ENCODE peak calls at places on chromosome 6, in eight cellular contexts. A is foreskin fibroblast, X is breast epithelium, F is fibroblast of mammary gland, C is cardiac fibroblast, B is pancreas, V is lower lobe of right lung, E is left ventricle myocardium inferior. U is an unnamed sample.

GRCh38 chr6:36625161-36625919 is 31.2 kb downstream of the SRSF3 start:
- DNase-seq in V (no peak), F (peak; percentile 77), X (no peak), E (no peak), B (no peak), C (peak; percentile 85), A (peak; percentile 70), U (peak; percentile 46)

GRCh38 chr6:7998103-7998725 is 66.0 kb downstream of the BLOC1S5 start:
- DNase-seq in A (peak; percentile 33), F (peak; percentile 86), V (no peak), E (no peak), B (no peak), X (no peak), C (peak; percentile 93), U (peak; percentile 92)

GRCh38 chr6:42417641-42418112 is 34.0 kb downstream of the TRERF1 start:
- DNase-seq in A (no peak), C (no peak), V (no peak), B (no peak), X (no peak), F (no peak), E (no peak), U (no peak)

GRCh38 chr6:151765444-151765886 is 42.0 kb upstream of the ESR1 start:
- DNase-seq in V (no peak), A (peak; percentile 84), C (peak; percentile 95), X (peak; percentile 40), E (no peak), F (peak; percentile 91), B (peak; percentile 34), U (peak; percentile 76)

GRCh38 chr6:1250489-1251197 is 61.3 kb upstream of the FOXQ1 start:
- DNase-seq in A (no peak), X (no peak), F (no peak), V (no peak), E (no peak), C (no peak), B (no peak), U (peak; percentile 38)

GRCh38 chr6:97947841-97948240 is 664.8 kb upstream of the MMS22L start:
- DNase-seq in F (peak; percentile 57), B (peak; percentile 69), E (no peak), C (peak; percentile 25), A (no peak), V (peak; percentile 46), X (peak; percentile 49), U (no peak)

GRCh38 chr6:44264154-44265002 is 973 bp downstream of the NFKBIE start:
- DNase-seq in F (no peak), C (peak; percentile 18), B (peak; percentile 54), A (no peak), V (peak; percentile 81), E (no peak), X (no peak), U (no peak)

GRCh38 chr6:63816979-63817436 is 181.4 kb downstream of the PHF3 start:
- DNase-seq in X (no peak), V (no peak), C (peak; percentile 40), F (peak; percentile 35), E (no peak), A (no peak), B (no peak), U (no peak)

GRCh38 chr6:87697581-87698552 is 4.2 kb downstream of the AKIRIN2 start:
- DNase-seq in X (no peak), V (no peak), A (peak; percentile 70), F (peak; percentile 91), E (no peak), C (peak; percentile 92), B (no peak), U (peak; percentile 85)

GRCh38 chr6:7974932-7975763 is 64.6 kb upstream of the TXNDC5 start:
- DNase-seq in C (peak; percentile 94), F (peak; percentile 89), V (peak; percentile 59), B (peak; percentile 55), A (peak; percentile 85), E (peak; percentile 84), X (peak; percentile 49), U (peak; percentile 96)

GRCh38 chr6:7107578-7108195 is at the start of gene RREB1:
- DNase-seq in A (peak; percentile 50), X (peak; percentile 48), V (peak; percentile 68), F (peak; percentile 53), E (peak; percentile 57), C (peak; percentile 61), B (peak; percentile 78), U (no peak)

DNA sequence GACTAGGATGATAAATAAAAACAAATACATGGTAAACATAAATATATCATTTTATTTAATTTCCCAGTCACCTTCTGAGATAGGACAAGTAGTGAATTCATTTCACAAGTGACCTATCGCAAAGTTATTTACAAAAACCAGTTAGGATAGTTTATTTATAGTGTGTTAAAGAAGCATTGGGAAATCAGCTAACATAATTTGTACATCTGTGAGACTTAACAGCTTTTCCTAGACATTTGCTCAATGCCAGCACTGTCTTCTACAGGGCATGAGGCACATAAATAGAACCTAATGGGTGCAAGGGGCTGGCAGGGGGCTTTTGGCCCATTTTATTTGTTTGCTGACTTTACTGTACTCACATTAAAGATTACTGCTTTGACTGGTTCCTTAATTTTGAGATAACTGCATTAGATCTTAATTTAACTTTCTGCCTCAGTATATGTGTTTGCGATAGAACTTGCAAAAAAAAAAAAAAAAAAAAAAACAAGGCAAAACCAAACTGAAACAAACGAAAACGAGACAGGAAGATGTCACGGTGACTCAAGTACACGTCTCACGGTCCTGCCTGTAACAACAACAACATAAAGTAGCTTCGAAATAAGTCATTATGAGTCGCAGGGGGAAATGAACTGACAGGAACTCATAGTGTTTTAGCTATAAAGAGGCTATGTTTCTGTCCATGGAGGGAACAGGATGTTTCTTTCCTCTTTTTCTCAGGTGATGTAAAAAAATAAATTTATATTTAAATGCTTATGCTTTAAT is 133.7 kb upstream of the GMDS start:
- DNase-seq in C (peak; percentile 88), F (peak; percentile 89), X (no peak), A (peak; percentile 78), E (no peak), B (no peak), V (no peak), U (no peak)
- H3K4me3 ChIP-seq in C (no peak overlapping the region), F (no peak overlapping the region), X (no peak overlapping the region), A (no peak overlapping the region), E (no peak overlapping the region), B (no peak overlapping the region), V (no peak overlapping the region), U (no peak overlapping the region)

DNA sequence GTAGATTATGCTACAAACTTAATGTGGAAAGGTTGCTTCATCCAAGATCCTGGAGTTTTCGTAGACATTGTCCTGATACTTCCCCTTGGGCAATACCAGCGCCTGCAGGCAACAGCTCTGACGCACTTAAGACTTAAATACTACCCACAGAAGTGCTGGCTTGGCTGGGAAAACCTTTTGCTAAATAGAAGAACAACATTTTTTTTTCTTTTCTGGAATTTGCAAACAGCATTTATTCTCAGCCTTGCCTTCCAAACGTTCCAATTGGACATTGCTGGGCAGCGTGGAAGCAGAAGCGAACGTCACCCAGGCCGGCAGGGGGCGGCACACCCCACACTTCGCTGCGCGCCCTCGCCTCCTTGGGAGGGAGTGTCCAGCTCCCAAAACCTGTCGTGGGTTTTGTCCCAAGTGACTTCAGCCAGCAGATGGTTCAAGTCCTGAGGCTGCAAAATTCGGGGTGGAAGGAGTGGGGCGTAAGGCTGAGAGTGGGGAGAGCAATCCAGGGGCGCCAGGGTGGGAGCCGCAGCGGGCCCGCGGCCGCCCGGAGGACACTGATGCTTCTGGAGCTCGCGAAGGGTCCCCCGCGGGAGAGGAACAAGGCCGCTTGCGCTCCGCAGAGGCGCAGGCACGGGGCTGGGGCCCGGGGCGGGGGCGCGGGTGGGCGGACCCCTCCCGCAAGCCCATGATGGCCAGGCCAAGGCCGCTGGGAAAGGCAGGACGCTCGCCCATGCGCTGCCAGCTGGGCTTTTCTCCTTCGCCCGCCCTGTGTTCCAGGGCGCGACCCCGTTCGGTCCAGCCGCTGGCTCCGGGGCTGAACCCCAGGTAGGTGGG is 60.8 kb upstream of the MAP3K4 start:
- DNase-seq in X (peak; percentile 58), A (peak; percentile 71), B (peak; percentile 73), E (peak; percentile 76), F (peak; percentile 84), C (peak; percentile 77), V (peak; percentile 78), U (peak; percentile 81)
- TF ChIP-seq CTCF in X (peak; percentile 88), A (peak; percentile 67), B (peak; percentile 92), E (peak; percentile 91), F (peak; percentile 76), C (peak; percentile 87), V (peak; percentile 93), U (peak; percentile 96)

DNA sequence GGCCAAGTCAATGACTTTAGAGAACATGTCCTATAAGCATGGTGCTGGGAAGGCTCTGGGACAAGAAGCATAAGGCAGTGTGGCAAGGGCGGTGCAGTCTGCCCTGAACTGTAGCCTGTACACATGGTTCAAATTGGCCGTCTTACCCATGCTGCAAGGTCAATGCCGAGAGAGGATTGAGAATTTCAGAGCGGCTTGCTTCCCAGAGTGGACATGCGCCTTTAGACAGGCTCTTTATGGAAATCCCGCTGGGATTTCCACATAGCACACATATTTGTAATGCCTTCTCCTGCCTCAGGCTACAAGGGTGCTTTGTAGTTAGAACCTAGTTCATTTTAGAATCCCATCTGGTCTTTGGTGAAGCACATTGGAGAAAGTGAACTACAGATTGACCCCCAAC is 36.1 kb upstream of the CEP162 start:
- DNase-seq in A (no peak), C (peak; percentile 32), V (no peak), X (no peak), F (no peak), E (no peak), B (no peak), U (no peak)
- H3K4me3 ChIP-seq in A (no peak overlapping the region), C (no peak overlapping the region), V (no peak overlapping the region), X (no peak overlapping the region), F (no peak overlapping the region), E (no peak overlapping the region), B (no peak overlapping the region), U (no peak overlapping the region)

DNA sequence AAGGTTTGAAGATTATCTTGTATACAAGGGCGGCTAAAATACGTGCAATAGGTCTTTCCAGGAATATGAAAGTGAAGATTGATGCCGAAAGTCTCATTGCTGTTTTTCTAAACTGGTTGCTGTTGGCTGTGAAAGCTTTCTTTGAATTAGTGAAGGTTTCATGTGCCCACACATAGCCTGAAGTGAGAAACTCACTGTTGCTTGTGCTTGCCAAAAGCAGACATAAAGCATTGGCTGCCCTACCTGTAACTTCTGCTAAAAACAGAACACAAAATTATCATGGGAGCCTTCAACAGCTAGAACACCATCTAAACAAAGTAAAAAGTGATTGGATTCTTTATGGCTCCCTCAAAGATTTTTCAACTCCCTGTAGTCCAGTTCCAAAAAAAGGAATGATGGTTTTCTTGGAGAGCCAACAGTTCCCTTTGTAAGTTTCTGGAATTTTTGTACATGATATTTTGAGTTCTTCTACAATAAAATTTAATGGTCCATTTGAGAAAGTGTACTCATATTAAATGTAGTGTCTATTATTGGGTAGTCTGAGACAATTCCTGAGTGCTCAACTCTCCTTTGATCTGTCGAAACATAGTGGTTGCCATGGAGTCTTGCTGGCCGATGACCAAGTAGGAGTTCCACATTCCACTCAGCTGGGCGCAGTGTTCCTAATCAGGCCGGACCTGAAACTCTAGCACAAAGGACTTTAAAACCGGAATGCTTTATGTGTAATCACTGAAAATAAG is 68.5 kb downstream of the PLEKHG1 start:
- DNase-seq in B (peak; percentile 84), X (peak; percentile 95), A (peak; percentile 59), C (peak; percentile 88), F (peak; percentile 72), V (peak; percentile 89), E (peak; percentile 91), U (peak; percentile 59)
- TF ChIP-seq CTCF in B (no peak), X (no peak), A (no peak), C (peak; percentile 30), F (peak; percentile 13), V (peak; percentile 40), E (peak; percentile 47), U (no peak)

U was measured in AG09309.